ENCODE peak calls at places on chromosomes 13 and 19, in four cellular contexts. X, P, C and R are unnamed samples.

GRCh38 chr13:40539954-40540706 is 126.3 kb downstream of the FOXO1 start:
- DNase-seq in X (no peak), C (no peak), P (peak), R (peak)

GRCh38 chr19:16541526-16542044 is 652 bp downstream of the CHERP start:
- DNase-seq in X (no peak), C (peak), P (no peak), R (no peak)

GRCh38 chr19:10256970-10257615 is 5.1 kb downstream of the MRPL4 start:
- DNase-seq in X (no peak), C (no peak), P (no peak), R (no peak)

GRCh38 chr19:14463747-14464146 is 11.4 kb downstream of the PTGER1 start:
- DNase-seq in C (no peak), X (no peak), P (no peak), R (no peak)

GRCh38 chr19:3458595-3459284 is 21.6 kb downstream of the SMIM24 start:
- DNase-seq in X (peak), P (no peak), C (peak), R (no peak)

GRCh38 chr13:31433201-31433600 is 233.4 kb downstream of the B3GLCT start:
- DNase-seq in X (no peak), P (no peak), C (no peak), R (no peak)

GRCh38 chr13:109790951-109791605 is 4.7 kb upstream of the IRS2 start:
- DNase-seq in C (no peak), P (peak), X (no peak), R (no peak)

GRCh38 chr13:91097269-91097668 is 250.2 kb upstream of the MIR17HG start:
- DNase-seq in C (no peak), X (no peak), P (no peak), R (no peak)

GRCh38 chr19:15122331-15123030 is 15.3 kb downstream of the SYDE1 start:
- DNase-seq in C (no peak), P (no peak), X (no peak), R (no peak)

GRCh38 chr19:12985049-12985776 is 10.1 kb upstream of the NFIX start:
- DNase-seq in P (peak), C (no peak), X (no peak), R (no peak)

GRCh38 chr13:36673838-36674326 is at the start of gene SERTM1:
- DNase-seq in P (no peak), C (peak), X (no peak), R (no peak)

GRCh38 chr13:22001336-22001735 is 330.5 kb downstream of the FGF9 start:
- DNase-seq in P (no peak), X (no peak), C (no peak), R (no peak)

GRCh38 chr19:14519245-14519859 is 1.2 kb upstream of the DNAJB1 start:
- DNase-seq in P (no peak), X (no peak), C (no peak), R (no peak)

GRCh38 chr13:54989418-54989817 is 1960.8 kb downstream of the OLFM4 start:
- DNase-seq in P (no peak), X (no peak), C (no peak), R (no peak)

GRCh38 chr19:1004803-1005664 is 4.8 kb downstream of the GRIN3B start:
- DNase-seq in P (no peak), C (no peak), X (no peak), R (no peak)